ENCODE peak calls at places on chromosomes 13 and 19, in eight cellular contexts. R is activated CD4-positive, alpha-beta T cell treated with anti-CD3 and anti-CD28 coated beads, Interleukin-2, amount 10 ng/mL, durations not matched to agents 7 days and 5 days; W is GM04504; F is aorta; S is activated T-helper 1 cell treated with anti-CD3 and anti-CD28 coated beads, Interleukin-12 subunit alpha, Interleukin-12 subunit beta, Interleukin-2, Interleukin-4 antibody, amounts not matched to agents 30 ng/mL and 10 ng/mL and 1 ng/mL, durations not matched to agents 14 hours and 24 hours and 36 hours; E is stimulated activated CD4-positive, alpha-beta T cell treated with anti-CD3 and anti-CD28 coated beads, TNF-alpha, amount 100 ng/mL, for 48 hours; P is NCI-H1694 treated with DMSO at 0.1 percent for 48 hours; C is tibial artery. Z is an unnamed sample.

GRCh38 chr19:17611462-17612244 is 56.2 kb downstream of the COLGALT1 start:
- DNase-seq in R (no peak), W (no peak), F (no peak), S (no peak), E (no peak), P (no peak), C (no peak), Z (no peak)

GRCh38 chr13:110677731-110678545 is 28.0 kb downstream of the CARS2 start:
- DNase-seq in R (no peak), W (no peak), F (no peak), S (no peak), E (no peak), P (no peak), C (no peak), Z (no peak)

GRCh38 chr19:34644991-34645461 is 31.9 kb downstream of the SCGB2B2 start:
- DNase-seq in R (no peak), W (no peak), F (no peak), S (no peak), E (no peak), P (no peak), C (no peak), Z (no peak)

GRCh38 chr19:52670046-52670445 is 31.9 kb upstream of the ZNF83 start:
- DNase-seq in R (no peak), W (no peak), F (no peak), S (no peak), E (no peak), P (no peak), C (no peak), Z (no peak)

GRCh38 chr19:2477732-2478191 is 1.8 kb downstream of the GADD45B start:
- DNase-seq in R (peak; percentile 30), W (no peak), F (peak; percentile 69), S (peak; percentile 32), E (no peak), P (no peak), C (peak; percentile 77), Z (no peak)

GRCh38 chr13:50400930-50401553 is 385.8 kb downstream of the KCNRG start:
- DNase-seq in R (no peak), W (peak; percentile 71), F (no peak), S (no peak), E (no peak), P (peak; percentile 92), C (no peak), Z (peak; percentile 50)

GRCh38 chr19:11797491-11797890 is 832 bp upstream of the ZNF491 start:
- DNase-seq in R (peak; percentile 88), W (peak; percentile 81), F (peak; percentile 85), S (peak; percentile 63), E (peak; percentile 71), P (peak; percentile 1), C (peak; percentile 87), Z (peak; percentile 82)

GRCh38 chr19:39941615-39942507 is 7.4 kb upstream of the FCGBP start:
- DNase-seq in R (peak; percentile 66), W (no peak), F (no peak), S (peak; percentile 45), E (no peak), P (no peak), C (no peak), Z (no peak)

GRCh38 chr19:47614559-47614958 is 5.6 kb downstream of the BICRA start:
- DNase-seq in R (no peak), W (no peak), F (no peak), S (no peak), E (no peak), P (no peak), C (no peak), Z (no peak)

GRCh38 chr19:6076675-6077463 is 33.4 kb downstream of the RFX2 start:
- DNase-seq in R (no peak), W (peak; percentile 93), F (no peak), S (no peak), E (no peak), P (no peak), C (peak; percentile 87), Z (no peak)

Z was measured in NCI-H524 treated with DMSO at 0.1 percent for 48 hours.